ENCODE peak calls at places on chromosomes 6 and 20, in five cellular contexts. S, N, D, J and T are unnamed samples.

GRCh38 chr20:479487-479886 is 17.2 kb upstream of the TBC1D20 start:
- DNase-seq in S (no peak), N (no peak), D (peak), J (no peak), T (no peak)

GRCh38 chr6:27297857-27298730 is 14.0 kb downstream of the POM121L2 start:
- DNase-seq in S (peak), N (no peak), D (peak), J (peak), T (peak)

GRCh38 chr6:137715589-137716045 is 151.4 kb upstream of the TNFAIP3 start:
- DNase-seq in S (no peak), N (no peak), D (no peak), J (no peak), T (peak)

GRCh38 chr6:5892669-5893068 is 114.1 kb downstream of the NRN1 start:
- DNase-seq in S (no peak), N (no peak), D (no peak), J (no peak), T (no peak)

GRCh38 chr20:53141651-53142050 is 169.5 kb downstream of the TSHZ2 start:
- DNase-seq in S (no peak), N (no peak), D (no peak), J (no peak), T (no peak)

GRCh38 chr6:51459958-51460357 is 627.5 kb downstream of the PKHD1 start:
- DNase-seq in S (no peak), N (no peak), D (no peak), J (no peak), T (no peak)

GRCh38 chr6:33236852-33237251 is 28.6 kb downstream of the RING1 start:
- DNase-seq in S (no peak), N (no peak), D (no peak), J (no peak), T (no peak)

GRCh38 chr6:170375661-170376060 is 69.1 kb downstream of the FAM120B start:
- DNase-seq in S (no peak), N (no peak), D (no peak), J (no peak), T (no peak)

GRCh38 chr6:133671376-133671775 is 217.5 kb upstream of the TCF21 start:
- DNase-seq in S (no peak), N (no peak), D (no peak), J (no peak), T (no peak)

GRCh38 chr6:168863467-168863866 is 390.2 kb downstream of the THBS2 start:
- DNase-seq in S (no peak), N (no peak), D (no peak), J (no peak), T (no peak)

GRCh38 chr20:3646651-3647050 is 16.5 kb downstream of the GFRA4 start:
- DNase-seq in S (no peak), N (no peak), D (no peak), J (no peak), T (no peak)

GRCh38 chr6:11229267-11230043 is 3.0 kb downstream of the NEDD9 start:
- DNase-seq in S (no peak), N (peak), D (peak), J (peak), T (no peak)

GRCh38 chr6:6918216-6918983 is 189.4 kb upstream of the RREB1 start:
- DNase-seq in S (peak), N (no peak), D (peak), J (no peak), T (peak)

GRCh38 chr6:1415416-1416063 is 26.2 kb downstream of the FOXF2 start:
- DNase-seq in S (no peak), N (no peak), D (no peak), J (no peak), T (no peak)

GRCh38 chr6:5851261-5851757 is 155.4 kb downstream of the NRN1 start:
- DNase-seq in S (no peak), N (peak), D (peak), J (peak), T (no peak)

DNA sequence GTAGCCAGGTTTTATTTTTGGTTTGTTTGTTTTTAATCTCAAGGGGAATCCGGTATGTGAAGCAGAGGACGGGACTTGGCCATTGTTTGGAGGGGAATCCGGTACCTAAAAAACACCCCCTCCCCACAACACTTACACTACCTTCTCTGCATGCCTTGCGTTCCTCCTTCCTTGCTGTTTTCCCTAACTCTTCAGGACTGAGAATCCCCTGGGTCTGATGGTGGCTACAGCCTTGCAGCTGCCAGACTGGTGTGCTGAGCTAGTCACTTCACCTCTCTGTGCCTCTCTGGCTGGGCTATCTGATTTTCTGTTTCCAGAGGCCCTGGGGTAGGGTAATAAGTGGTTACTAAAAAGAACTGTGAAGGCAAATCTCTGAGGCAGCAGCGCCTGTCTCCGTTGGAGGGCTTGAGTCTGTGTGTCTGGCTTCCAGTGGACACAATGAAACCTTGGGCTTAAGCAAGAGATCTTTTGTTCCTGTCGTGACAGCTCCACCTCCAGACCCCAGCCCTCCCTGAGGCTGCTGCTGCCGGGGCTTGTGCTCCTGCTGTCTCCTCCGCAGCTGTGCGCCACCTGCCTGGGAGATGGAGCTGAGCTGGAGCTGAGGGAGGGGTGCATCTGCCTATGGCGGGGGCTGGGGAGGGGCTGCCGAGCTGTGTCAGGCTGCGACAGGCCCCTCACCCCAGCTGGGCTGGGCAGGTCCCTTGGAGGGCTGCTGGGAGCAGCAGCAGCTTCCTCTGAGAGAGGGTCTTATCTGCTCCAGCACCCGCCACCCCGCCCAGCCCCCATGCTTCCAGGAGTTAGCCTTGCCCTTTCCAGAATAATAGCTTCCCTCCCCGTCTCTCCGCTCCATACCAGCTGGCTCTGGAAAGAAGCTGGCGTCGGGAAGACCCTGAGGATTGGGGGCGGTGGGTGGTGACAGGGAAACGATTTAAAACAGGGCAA is 65.8 kb upstream of the CCDC167 start:
- DNase-seq in S (no peak), N (no peak), D (no peak), J (peak), T (no peak)
- TF ChIP-seq CTCF in S (no peak), N (no peak), D (no peak), J (peak), T (no peak)

GRCh38 chr6:89352329-89353117 is at the start of gene UBE2J1:
- DNase-seq in S (no peak), N (peak), D (peak), J (peak), T (peak)
- TF ChIP-seq CTCF in S (no peak), N (no peak), D (no peak), J (no peak), T (no peak)

GRCh38 chr6:84774174-84775158 is 10.1 kb upstream of the TBX18 start:
- DNase-seq in S (no peak), N (peak), D (peak), J (peak), T (peak)
- TF ChIP-seq CTCF in S (peak), N (peak), D (peak), J (peak), T (peak)

GRCh38 chr20:54320148-54320607 is 112.3 kb downstream of the PFDN4 start:
- DNase-seq in S (no peak), N (no peak), D (peak), J (no peak), T (peak)
- TF ChIP-seq CTCF in S (no peak), N (no peak), D (no peak), J (no peak), T (no peak)

DNA sequence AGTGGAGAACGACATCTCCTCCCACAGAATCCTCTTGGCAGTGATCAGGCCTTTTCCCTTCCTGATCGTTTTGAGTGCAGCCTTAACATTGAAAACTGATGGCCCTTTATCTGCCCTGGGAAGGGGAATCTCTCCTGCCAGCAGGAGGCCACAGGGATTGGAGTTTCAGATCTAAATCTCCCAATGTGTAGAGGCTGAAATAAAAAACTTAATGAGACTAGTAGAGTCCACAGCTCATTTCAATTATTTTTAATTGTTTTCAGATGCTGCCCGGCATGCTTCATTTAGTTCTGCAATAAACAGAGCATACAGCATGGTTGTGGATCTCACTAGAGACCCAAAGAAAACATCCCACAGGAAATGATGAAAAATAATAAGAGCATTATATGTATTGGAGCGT is 662.2 kb upstream of the HS3ST5 start:
- DNase-seq in S (no peak), N (no peak), D (no peak), J (no peak), T (no peak)
- TF ChIP-seq CTCF in S (no peak), N (no peak), D (no peak), J (no peak), T (no peak)

DNA sequence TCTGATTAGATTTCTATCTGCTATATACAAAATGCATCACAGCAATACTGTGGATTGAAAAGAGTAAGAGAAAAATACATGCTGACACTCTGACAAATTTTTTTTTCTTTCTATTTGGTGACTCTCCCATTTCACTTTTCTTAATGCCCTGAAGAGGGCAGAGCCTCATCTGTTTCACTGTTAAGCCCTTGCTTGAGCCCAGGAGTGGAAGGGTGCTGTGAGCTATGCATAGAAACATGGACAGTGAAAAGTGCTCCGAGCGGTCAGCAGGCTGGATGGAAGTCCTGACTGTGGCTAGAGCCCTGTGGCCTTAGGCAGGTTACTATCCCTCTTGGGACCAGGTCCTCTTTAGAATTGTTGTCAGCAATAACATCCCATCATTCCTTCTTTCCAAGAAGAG is 17.4 kb upstream of the CSE1L start:
- DNase-seq in S (no peak), N (no peak), D (peak), J (peak), T (peak)
- TF ChIP-seq CTCF in S (peak), N (no peak), D (peak), J (peak), T (peak)

GRCh38 chr6:134830194-134830593 is 119.7 kb downstream of the ALDH8A1 start:
- DNase-seq in S (no peak), N (no peak), D (no peak), J (no peak), T (no peak)

GRCh38 chr6:134823635-134824034 is 126.3 kb downstream of the ALDH8A1 start:
- DNase-seq in S (no peak), N (no peak), D (no peak), J (no peak), T (no peak)

GRCh38 chr6:134830945-134831344 is 119.0 kb downstream of the ALDH8A1 start:
- DNase-seq in S (no peak), N (no peak), D (no peak), J (no peak), T (no peak)

GRCh38 chr6:134828641-134829040 is 121.3 kb downstream of the ALDH8A1 start:
- DNase-seq in S (no peak), N (no peak), D (no peak), J (no peak), T (no peak)

DNA sequence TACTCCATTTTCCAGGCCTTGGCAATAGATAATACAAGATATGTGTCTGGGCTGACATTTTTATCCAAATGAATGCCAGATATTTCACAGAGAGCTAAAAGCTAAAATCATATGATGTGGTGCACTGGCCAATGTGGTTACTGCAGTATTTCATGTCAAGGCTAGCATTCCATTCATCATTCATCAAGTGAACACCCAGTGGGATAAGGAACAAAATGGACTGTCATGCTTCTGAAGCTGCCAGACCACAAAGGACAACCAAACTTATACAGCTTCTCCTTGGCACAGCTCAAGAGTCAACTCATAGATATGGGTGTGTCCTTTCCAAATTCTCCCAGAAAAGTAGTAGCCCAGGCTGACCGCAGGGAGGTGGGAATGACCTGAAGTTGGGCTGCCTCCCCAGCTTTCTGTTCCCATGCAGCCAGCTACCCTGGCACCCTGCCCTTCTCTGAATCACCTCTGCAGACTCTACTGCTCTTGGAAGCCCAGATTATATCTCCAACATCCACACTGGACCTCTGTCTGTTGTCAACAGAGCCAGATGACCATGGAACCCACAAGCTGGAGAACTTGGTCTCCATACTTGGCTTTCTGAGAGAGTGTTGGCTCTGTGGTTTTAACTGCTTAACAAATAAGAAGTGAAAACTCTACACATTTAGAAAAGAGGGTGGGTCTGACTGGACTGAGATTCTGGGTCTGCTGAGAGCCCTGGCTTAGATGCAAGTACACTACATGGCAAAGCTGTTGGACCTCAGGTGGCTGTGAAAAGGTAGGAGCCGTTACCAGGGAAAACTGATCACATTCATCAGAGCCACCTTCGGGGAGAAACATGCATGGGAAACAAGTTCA is 122.8 kb downstream of the ALDH8A1 start:
- DNase-seq in S (peak), N (no peak), D (peak), J (no peak), T (peak)
- TF ChIP-seq CTCF in S (peak), N (no peak), D (peak), J (no peak), T (peak)

DNA sequence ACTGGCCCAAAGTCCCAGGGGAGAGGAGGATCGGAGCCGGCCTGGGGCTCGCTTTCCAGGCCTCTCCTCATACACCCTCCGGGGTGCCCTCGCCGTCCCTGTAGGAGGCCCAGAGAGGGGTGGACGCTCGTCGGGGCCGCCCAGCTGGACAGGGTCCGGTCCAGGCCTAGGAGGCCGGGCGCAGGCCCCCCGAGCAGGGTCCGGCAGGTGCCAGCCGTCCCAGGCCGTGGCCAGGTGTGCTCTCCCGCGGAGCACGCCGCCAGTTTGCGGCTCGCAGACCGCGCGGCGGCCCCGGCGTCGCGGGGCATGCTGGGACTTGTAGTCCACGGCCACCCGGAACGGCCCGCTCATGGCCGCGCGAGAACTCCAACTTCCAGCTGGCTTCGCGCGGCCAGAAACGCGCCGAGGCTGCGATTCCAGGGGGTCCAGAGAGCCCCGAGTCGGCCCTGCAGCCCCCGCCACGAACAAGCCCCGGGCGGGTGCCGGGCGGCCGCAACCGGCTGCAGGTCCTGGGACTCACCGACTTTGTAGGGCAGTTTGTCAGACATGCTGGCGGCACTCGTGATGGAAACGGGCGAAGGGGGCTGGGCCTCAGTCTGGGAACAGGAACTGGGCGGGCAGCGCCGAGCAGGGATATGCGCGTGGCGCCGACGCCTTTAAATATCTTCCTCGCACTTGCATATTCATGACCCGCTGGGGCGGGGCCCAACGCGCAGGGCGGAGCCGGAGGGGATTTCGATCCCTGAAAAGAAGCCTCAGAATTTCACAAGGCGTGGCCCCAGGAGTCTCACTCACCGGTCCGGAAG is at the start of gene AHCY:
- DNase-seq in S (peak), N (peak), D (peak), J (peak), T (peak)
- TF ChIP-seq CTCF in S (no peak), N (no peak), D (no peak), J (peak), T (no peak)